ENCODE peak calls at places on chromosome 17, in four cellular contexts. Q is small intestine; V is CD8-positive, alpha-beta memory T cell; G is suprapubic skin. U is an unnamed sample.

GRCh38 chr17:55661963-55662834 is 60.5 kb downstream of the TMEM100 start:
- DNase-seq in G (no peak), V (no peak), Q (no peak), U (no peak)

GRCh38 chr17:263773-264172 is 82.3 kb upstream of the DOC2B start:
- DNase-seq in V (no peak), G (peak; percentile 50), Q (no peak), U (no peak)

GRCh38 chr17:49110504-49110903 is 22.1 kb upstream of the B4GALNT2 start:
- DNase-seq in G (no peak), Q (no peak), V (no peak), U (no peak)

GRCh38 chr17:76951375-76951905 is 83.2 kb downstream of the MGAT5B start:
- DNase-seq in G (no peak), Q (no peak), V (no peak), U (no peak)

GRCh38 chr17:79947351-79948031 is 88.2 kb downstream of the TBC1D16 start:
- DNase-seq in V (no peak), Q (no peak), G (peak; percentile 56), U (no peak)

GRCh38 chr17:37273419-37274051 is 102.2 kb upstream of the C17orf78 start:
- DNase-seq in Q (peak; percentile 9), G (no peak), V (no peak), U (no peak)

GRCh38 chr17:73308017-73308823 is 3.6 kb downstream of the CDC42EP4 start:
- DNase-seq in Q (peak; percentile 98), V (no peak), G (peak; percentile 81), U (peak; percentile 91)

GRCh38 chr17:49290690-49291326 is 60.2 kb upstream of the PHOSPHO1 start:
- DNase-seq in Q (peak; percentile 25), V (no peak), G (no peak), U (peak; percentile 28)

GRCh38 chr17:73261952-73262675 is 434 bp upstream of the CPSF4L start:
- DNase-seq in V (no peak), Q (peak; percentile 75), G (no peak), U (peak; percentile 93)

GRCh38 chr17:47987240-47987835 is 16.4 kb downstream of the CDK5RAP3 start:
- DNase-seq in Q (no peak), G (no peak), V (no peak), U (no peak)

GRCh38 chr17:77307479-77308198 is 166.9 kb downstream of the SEC14L1 start:
- DNase-seq in V (no peak), Q (no peak), G (no peak), U (no peak)

GRCh38 chr17:43532581-43532980 is 13.6 kb downstream of the ETV4 start:
- DNase-seq in G (no peak), Q (peak; percentile 88), V (no peak), U (no peak)

GRCh38 chr17:78337244-78338109 is 22.4 kb downstream of the SOCS3 start:
- DNase-seq in V (no peak), Q (no peak), G (peak; percentile 79), U (no peak)

U was measured in HepG2.